ENCODE peak calls at places on chromosomes 16 and 17, in seven cellular contexts. X, V, W, T, E, S and K are unnamed samples.

GRCh38 chr16:31460582-31461002 is 1.3 kb downstream of the ARMC5 start:
- DNase-seq in S (no peak), T (no peak), E (peak), X (no peak), V (peak), W (peak), K (peak)

GRCh38 chr16:4316103-4316731 is 350 bp downstream of the GLIS2 start:
- DNase-seq in W (no peak), V (peak), E (no peak), T (no peak), X (no peak), S (no peak), K (no peak)

GRCh38 chr16:83793179-83793578 is 14.6 kb upstream of the HSBP1 start:
- DNase-seq in S (no peak), V (no peak), W (no peak), T (no peak), X (no peak), E (no peak), K (no peak)

GRCh38 chr17:27315322-27315721 is 21.4 kb downstream of the WSB1 start:
- DNase-seq in X (no peak), V (peak), E (peak), T (peak), S (peak), W (peak), K (peak)

GRCh38 chr17:54901230-54901847 is 687 bp downstream of the TOM1L1 start:
- DNase-seq in S (no peak), T (no peak), X (no peak), V (peak), E (peak), W (peak), K (no peak)

GRCh38 chr16:17768257-17768656 is 297.5 kb upstream of the XYLT1 start:
- DNase-seq in T (no peak), E (peak), S (peak), X (no peak), V (no peak), W (no peak), K (no peak)

GRCh38 chr16:11796227-11797165 is 562 bp downstream of the ZC3H7A start:
- DNase-seq in S (no peak), W (peak), X (peak), V (peak), E (peak), T (peak), K (peak)

GRCh38 chr17:27218719-27219488 is 75.0 kb upstream of the WSB1 start:
- DNase-seq in E (no peak), W (no peak), T (no peak), X (no peak), S (no peak), V (no peak), K (no peak)

GRCh38 chr17:55168970-55169687 is 95.6 kb upstream of the HLF start:
- DNase-seq in W (no peak), E (no peak), T (no peak), X (no peak), V (no peak), S (no peak), K (no peak)

GRCh38 chr17:46868689-46869187 is 17.4 kb downstream of the WNT9B start:
- DNase-seq in V (no peak), X (no peak), S (no peak), T (no peak), W (no peak), E (no peak), K (no peak)

GRCh38 chr17:74642995-74643394 is 19.5 kb upstream of the CD300E start:
- DNase-seq in W (no peak), T (no peak), V (no peak), E (no peak), S (no peak), X (no peak), K (no peak)

GRCh38 chr17:59342681-59343127 is 11.2 kb downstream of the YPEL2 start:
- DNase-seq in X (no peak), E (no peak), S (no peak), W (no peak), V (no peak), T (no peak), K (no peak)

GRCh38 chr17:77476920-77477805 is 336.4 kb downstream of the SEC14L1 start:
- DNase-seq in T (peak), W (peak), E (peak), S (peak), X (no peak), V (peak), K (peak)

GRCh38 chr17:80146121-80147034 is 550 bp downstream of the EIF4A3 start:
- DNase-seq in E (no peak), W (peak), T (no peak), S (no peak), V (peak), X (no peak), K (peak)

GRCh38 chr16:84183572-84183875 is 3.3 kb downstream of the TAF1C start:
- DNase-seq in E (no peak), X (no peak), T (no peak), S (no peak), W (no peak), V (no peak), K (no peak)

GRCh38 chr16:22055881-22056280 is 36.5 kb upstream of the VWA3A start:
- DNase-seq in T (no peak), E (no peak), W (no peak), S (no peak), X (no peak), V (no peak), K (no peak)

GRCh38 chr16:85986931-85987749 is 88.2 kb downstream of the IRF8 start:
- DNase-seq in X (peak), T (no peak), S (no peak), E (no peak), W (no peak), V (peak), K (no peak)
- H3K4me3 ChIP-seq in X (peak), T (peak), S (no peak), E (no peak), W (no peak), V (no peak), K (no peak)

DNA sequence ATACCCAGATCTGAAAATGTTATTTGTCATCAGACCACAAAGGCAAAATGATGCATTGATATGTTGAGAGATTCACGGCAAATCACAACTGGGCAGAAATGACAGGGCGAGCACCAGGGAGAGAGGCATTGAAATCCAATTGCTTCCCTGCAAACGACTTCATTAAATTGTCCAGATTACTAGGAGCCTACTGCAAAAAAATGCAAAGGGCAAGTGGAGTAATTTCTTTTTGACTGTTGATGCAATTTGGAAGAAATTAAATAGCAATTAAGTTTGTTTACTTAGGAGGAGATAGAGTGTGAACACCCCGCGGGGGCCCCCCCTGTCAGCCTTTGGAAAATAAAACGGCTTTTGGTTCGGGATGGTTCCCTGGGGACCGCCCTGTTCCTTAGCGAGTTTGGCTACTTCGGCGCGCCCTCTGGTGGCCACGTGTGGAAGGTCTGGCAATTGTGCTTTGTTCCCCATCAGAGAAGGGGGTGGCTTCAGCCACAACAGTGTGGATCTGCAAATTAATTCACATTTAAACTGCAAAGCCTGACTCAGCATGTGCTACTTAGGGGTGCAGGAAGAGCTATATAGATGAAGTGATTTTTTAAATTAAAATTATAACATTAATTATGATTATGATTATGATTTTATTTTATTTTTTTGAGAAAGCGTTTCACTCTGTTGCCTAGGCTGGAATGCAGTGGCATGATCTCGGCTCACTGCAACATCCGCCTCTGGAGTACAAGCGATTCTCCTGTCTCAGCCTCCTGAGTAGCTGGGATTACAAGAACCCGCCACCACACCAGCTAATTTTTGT is 14.5 kb upstream of the TMC7 start:
- DNase-seq in W (peak), E (peak), X (peak), T (peak), V (peak), S (peak), K (peak)
- H3K4me3 ChIP-seq in W (peak), E (peak), X (peak), T (peak), V (peak), S (peak), K (no peak)

DNA sequence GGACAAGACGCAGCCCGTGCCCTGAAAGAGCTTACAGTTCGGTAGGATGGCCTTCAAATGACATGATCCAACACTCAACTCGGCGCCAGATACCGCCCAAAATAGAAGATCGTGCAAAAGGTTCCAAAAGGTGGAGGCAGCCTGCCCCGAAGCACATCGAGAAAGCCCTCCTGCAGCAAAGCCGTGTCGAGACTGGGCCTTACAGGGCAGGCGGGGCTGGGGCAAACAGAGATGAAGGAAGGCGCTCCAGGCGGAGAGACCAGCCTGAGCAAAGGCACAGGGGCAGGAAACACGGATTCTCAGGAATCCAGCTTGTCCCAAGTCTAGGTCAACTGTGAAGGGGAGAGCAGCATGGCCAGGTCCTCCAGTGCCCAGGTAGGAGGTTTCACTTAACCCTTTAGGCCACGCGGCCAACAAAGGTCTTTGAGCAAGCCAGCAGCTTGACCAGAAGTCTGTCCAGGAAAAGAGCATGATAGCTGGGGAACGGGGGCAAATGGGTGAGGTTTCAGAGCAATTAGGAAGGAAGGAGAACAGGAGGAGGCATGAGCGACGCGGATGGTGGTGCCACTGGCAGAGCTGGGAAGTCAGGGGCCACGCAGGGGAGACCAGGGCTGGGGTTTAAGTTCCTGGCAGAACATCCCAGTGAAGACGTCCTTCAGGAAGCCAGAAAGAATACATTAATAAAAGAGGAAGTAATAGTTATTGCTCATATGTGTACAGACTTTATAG is 21.2 kb upstream of the EIF1 start:
- DNase-seq in W (no peak), T (no peak), X (no peak), E (no peak), S (no peak), V (no peak), K (no peak)
- H3K4me3 ChIP-seq in W (no peak), T (peak), X (no peak), E (no peak), S (peak), V (no peak), K (no peak)

GRCh38 chr16:3022697-3023414 is 886 bp downstream of the HCFC1R1 start:
- DNase-seq in T (no peak), E (peak), W (peak), V (peak), S (no peak), X (no peak), K (peak)
- H3K4me3 ChIP-seq in T (peak), E (peak), W (peak), V (peak), S (peak), X (peak), K (no peak)